ENCODE peak calls at places on chromosomes 12 and 14, in five cellular contexts. F is MG63, X is fibroblast of gingiva, I is GM03348, V is SW480. Z is an unnamed sample.

GRCh38 chr12:5648692-5649338 is 216.9 kb downstream of the NTF3 start:
- DNase-seq in I (peak; percentile 54), F (no peak), V (peak; percentile 48), X (no peak), Z (peak; percentile 4)

GRCh38 chr14:89702151-89702936 is 252.2 kb downstream of the EFCAB11 start:
- DNase-seq in X (peak; percentile 47), V (peak; percentile 22), I (peak; percentile 62), F (peak; percentile 3), Z (no peak)

GRCh38 chr12:87827638-87828264 is 201.4 kb downstream of the C12orf50 start:
- DNase-seq in V (peak; percentile 6), X (peak; percentile 4), I (no peak), F (no peak), Z (peak; percentile 64)

GRCh38 chr14:104441275-104442106 is 138.1 kb upstream of the C14orf180 start:
- DNase-seq in F (no peak), V (no peak), X (no peak), I (no peak), Z (no peak)

GRCh38 chr12:56591111-56591510 is 39.0 kb downstream of the BAZ2A start:
- DNase-seq in F (no peak), X (no peak), V (no peak), I (no peak), Z (no peak)

GRCh38 chr14:95444132-95445129 is 72.0 kb downstream of the SYNE3 start:
- DNase-seq in F (no peak), X (no peak), I (no peak), V (no peak), Z (no peak)

GRCh38 chr14:77098470-77099353 is 654 bp downstream of the CIPC start:
- DNase-seq in X (peak; percentile 55), I (peak; percentile 44), F (peak; percentile 82), V (peak; percentile 17), Z (no peak)

GRCh38 chr12:87304406-87304805 is 724.8 kb downstream of the C12orf50 start:
- DNase-seq in V (no peak), I (no peak), X (no peak), F (no peak), Z (no peak)